ENCODE peak calls at places on chromosome 4, in six cellular contexts. Q is breast epithelium, J is mesothelial cell of epicardium, G is neural crest cell, O is HFFc6, X is GM12864. F is an unnamed sample.

GRCh38 chr4:2267320-2267811 is 5.5 kb upstream of the MXD4 start:
- DNase-seq in J (no peak), O (no peak), G (no peak), Q (no peak), X (no peak), F (no peak)

GRCh38 chr4:184833046-184833838 is 7.5 kb upstream of the ACSL1 start:
- DNase-seq in Q (no peak), O (no peak), G (no peak), X (no peak), J (no peak), F (no peak)

GRCh38 chr4:22897520-22898108 is 204.9 kb downstream of the GBA3 start:
- DNase-seq in Q (no peak), J (no peak), X (no peak), O (peak; percentile 1), G (peak; percentile 42), F (peak; percentile 31)

GRCh38 chr4:76590847-76591281 is 155.8 kb downstream of the SHROOM3 start:
- DNase-seq in O (peak; percentile 72), J (no peak), X (no peak), G (no peak), Q (no peak), F (no peak)

GRCh38 chr4:25908491-25908901 is 5.5 kb upstream of the SMIM20 start:
- DNase-seq in J (no peak), O (peak; percentile 90), G (peak; percentile 16), Q (no peak), X (no peak), F (no peak)

GRCh38 chr4:70559216-70559830 is 32.7 kb upstream of the AMBN start:
- DNase-seq in G (peak; percentile 60), X (no peak), J (no peak), O (peak; percentile 32), Q (no peak), F (peak; percentile 15)

GRCh38 chr4:143071351-143071750 is 113.4 kb upstream of the USP38 start:
- DNase-seq in Q (no peak), J (no peak), G (no peak), X (no peak), O (no peak), F (no peak)

GRCh38 chr4:4791299-4791798 is 68.1 kb upstream of the MSX1 start:
- DNase-seq in X (no peak), J (no peak), G (no peak), Q (no peak), O (no peak), F (no peak)

GRCh38 chr4:102137217-102137616 is 208.1 kb downstream of the SLC39A8 start:
- DNase-seq in J (no peak), X (no peak), G (no peak), O (no peak), Q (no peak), F (no peak)

GRCh38 chr4:98566491-98567008 is 91.9 kb downstream of the TSPAN5 start:
- DNase-seq in J (no peak), X (no peak), Q (no peak), O (no peak), G (no peak), F (no peak)

GRCh38 chr4:84862064-84862463 is 104.4 kb downstream of the WDFY3 start:
- DNase-seq in O (no peak), Q (no peak), G (no peak), X (no peak), J (no peak), F (no peak)

GRCh38 chr4:186149872-186150271 is 41.5 kb upstream of the CYP4V2 start:
- DNase-seq in Q (no peak), G (peak; percentile 64), J (no peak), O (no peak), X (no peak), F (no peak)

GRCh38 chr4:35918491-35918977 is 325.8 kb downstream of the ARAP2 start:
- DNase-seq in Q (no peak), X (no peak), G (no peak), J (no peak), O (no peak), F (no peak)

GRCh38 chr4:30821891-30822612 is 101.9 kb downstream of the PCDH7 start:
- DNase-seq in X (no peak), G (no peak), Q (no peak), J (no peak), O (peak; percentile 28), F (no peak)

GRCh38 chr4:164136181-164136616 is 617.7 kb upstream of the SMIM31 start:
- DNase-seq in O (no peak), Q (no peak), G (no peak), X (no peak), J (no peak), F (no peak)

GRCh38 chr4:62470020-62470419 is 1269.9 kb downstream of the ADGRL3 start:
- DNase-seq in X (no peak), O (no peak), Q (no peak), J (no peak), G (no peak), F (no peak)

GRCh38 chr4:174663254-174663653 is 141.0 kb upstream of the HPGD start:
- DNase-seq in Q (no peak), O (no peak), J (no peak), X (no peak), G (no peak), F (no peak)

GRCh38 chr4:19993222-19993621 is 258.5 kb upstream of the SLIT2 start:
- DNase-seq in Q (no peak), O (no peak), X (no peak), J (no peak), G (no peak), F (no peak)

GRCh38 chr4:78166582-78166981 is 109.5 kb downstream of the FRAS1 start:
- DNase-seq in G (no peak), X (no peak), O (no peak), Q (no peak), J (no peak), F (no peak)

GRCh38 chr4:76562161-76562560 is 127.1 kb downstream of the SHROOM3 start:
- DNase-seq in J (no peak), G (no peak), Q (no peak), O (peak; percentile 77), X (no peak), F (no peak)

GRCh38 chr4:15577508-15577907 is 77.6 kb downstream of the FBXL5 start:
- DNase-seq in X (no peak), J (no peak), Q (no peak), G (no peak), O (peak; percentile 41), F (no peak)

GRCh38 chr4:11428161-11428700 is 463 bp downstream of the HS3ST1 start:
- DNase-seq in X (no peak), G (no peak), Q (no peak), J (no peak), O (no peak), F (no peak)

DNA sequence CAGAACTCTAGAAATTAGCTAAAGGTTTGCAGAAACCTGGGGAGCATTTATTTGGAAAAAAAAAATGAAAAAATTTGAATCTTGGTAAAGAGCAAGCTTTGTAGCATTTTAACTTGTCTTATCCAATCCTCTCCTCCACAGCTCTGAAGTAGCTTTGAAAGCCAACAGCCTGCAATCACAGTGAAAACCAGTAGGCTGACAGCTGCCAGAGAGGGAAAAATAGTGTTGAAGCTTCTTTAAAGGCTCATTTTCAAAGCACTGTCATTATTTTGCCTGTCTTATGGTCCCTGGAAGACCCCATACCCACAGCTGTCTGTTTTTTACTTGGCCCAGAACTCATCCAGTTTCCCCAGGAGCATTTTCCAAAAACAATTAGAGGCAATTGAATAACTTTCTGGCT is 230.8 kb upstream of the EDNRA start:
- DNase-seq in O (no peak), J (no peak), Q (no peak), G (no peak), X (no peak), F (no peak)
- TF ChIP-seq CTCF in O (no peak), J (no peak), Q (no peak), G (no peak), X (no peak), F (no peak)

GRCh38 chr4:6549445-6549844 is 25.5 kb upstream of the MAN2B2 start:
- DNase-seq in Q (no peak), O (no peak), G (no peak), J (no peak), X (no peak), F (no peak)

GRCh38 chr4:6548882-6549230 is 26.1 kb upstream of the MAN2B2 start:
- DNase-seq in Q (no peak), X (no peak), G (no peak), O (no peak), J (no peak), F (no peak)

GRCh38 chr4:6546681-6547447 is 28.1 kb upstream of the MAN2B2 start:
- DNase-seq in Q (no peak), X (peak; percentile 27), G (peak; percentile 63), J (no peak), O (peak; percentile 9), F (peak; percentile 39)

GRCh38 chr4:6549890-6550620 is 24.9 kb upstream of the MAN2B2 start:
- DNase-seq in G (no peak), X (no peak), J (no peak), O (no peak), Q (no peak), F (no peak)

DNA sequence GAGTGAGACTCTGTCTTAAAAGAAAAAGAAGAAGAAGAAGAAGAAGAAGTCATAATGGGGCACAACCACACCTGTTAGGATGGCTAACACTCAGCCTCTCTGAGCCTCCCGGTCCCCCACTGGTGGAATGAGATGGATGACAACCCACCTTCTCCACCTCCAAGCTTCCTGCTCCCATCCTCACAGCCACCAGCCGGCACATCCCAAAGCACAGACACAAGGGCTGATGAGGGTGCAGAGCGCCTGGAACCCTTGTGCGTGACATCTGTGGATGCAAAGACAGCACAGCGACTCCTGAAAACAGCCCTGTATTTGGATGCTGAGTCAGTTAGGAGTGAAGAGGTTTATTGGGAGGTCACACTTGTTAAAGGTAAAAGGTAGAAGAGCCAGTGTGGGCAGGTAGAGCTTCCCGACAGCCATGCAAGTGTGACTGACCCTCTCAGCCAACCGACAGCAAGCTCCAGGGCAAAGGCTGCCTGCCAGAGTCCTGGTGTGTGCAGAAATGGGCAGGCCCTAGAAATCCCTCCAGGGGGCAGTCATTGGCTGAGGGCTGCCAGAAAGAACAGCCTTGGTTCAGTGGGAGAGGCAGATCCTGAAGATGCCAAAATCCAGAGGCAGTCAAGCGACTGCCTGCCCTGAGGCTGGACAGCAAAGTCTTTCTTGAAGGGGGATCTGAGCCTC is 26.6 kb upstream of the MAN2B2 start:
- DNase-seq in Q (no peak), X (no peak), G (peak; percentile 29), J (no peak), O (peak; percentile 63), F (no peak)
- TF ChIP-seq CTCF in Q (no peak), X (peak; percentile 24), G (peak; percentile 48), J (no peak), O (peak; percentile 64), F (peak; percentile 45)

DNA sequence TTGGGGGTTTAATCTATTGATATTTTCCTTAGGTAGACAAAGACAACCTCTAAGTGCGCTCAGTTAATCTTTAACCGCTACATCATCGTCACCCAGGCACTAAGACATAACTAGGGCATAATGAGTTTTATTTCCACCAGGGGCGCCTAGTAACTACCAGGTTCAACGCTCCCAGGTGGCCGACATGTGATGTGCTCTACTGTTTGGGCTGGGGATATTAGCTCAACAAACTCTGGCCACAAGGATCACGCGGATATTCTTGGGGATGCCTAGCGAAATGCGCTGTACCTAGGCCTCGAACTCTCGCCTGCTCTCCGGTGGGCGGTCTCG is 915 bp upstream of the RAB33B start:
- DNase-seq in O (peak; percentile 68), J (no peak), Q (no peak), X (peak; percentile 68), G (no peak), F (no peak)
- TF ChIP-seq CTCF in O (peak; percentile 72), J (no peak), Q (peak; percentile 54), X (peak; percentile 65), G (peak; percentile 61), F (peak; percentile 56)

DNA sequence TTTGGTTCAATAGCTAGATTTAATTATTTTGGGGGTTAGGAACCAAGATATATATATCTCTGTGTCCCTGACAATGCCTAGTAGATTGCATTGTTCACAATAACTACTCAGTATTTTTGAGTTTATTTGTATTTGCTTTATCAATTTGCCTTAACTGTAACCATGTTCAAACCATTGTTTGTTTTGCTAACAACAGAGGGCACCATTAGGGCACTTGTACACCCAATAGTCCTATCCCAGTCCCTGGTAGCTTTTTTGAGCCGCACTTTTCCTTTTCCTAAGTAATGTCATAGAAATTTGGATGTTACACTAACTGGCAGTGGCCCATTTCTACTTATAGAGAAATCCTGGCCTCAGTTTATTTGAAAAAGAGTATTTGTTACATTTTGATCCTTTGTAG is 582 bp upstream of the KLHL5 start:
- DNase-seq in X (no peak), G (no peak), O (no peak), J (no peak), Q (no peak), F (no peak)
- TF ChIP-seq CTCF in X (no peak), G (no peak), O (peak; percentile 15), J (no peak), Q (no peak), F (no peak)